ENCODE peak calls at places on chromosomes 2 and 18, in four cellular contexts. One of them, this sample, is unnamed.

GRCh38 chr2:13578547-13578946 is 861.8 kb downstream of the TRIB2 start:
- DNase-seq in Ammon's horn: no peak
- DNase-seq in T-cell: no peak
- DNase-seq in OCI-LY7: no peak
- DNase-seq in this sample: no peak

GRCh38 chr18:8654482-8655451 is 45.5 kb downstream of the RAB12 start:
- DNase-seq in OCI-LY7: peak
- DNase-seq in T-cell: no peak
- DNase-seq in Ammon's horn: no peak
- DNase-seq in this sample: no peak

GRCh38 chr2:177726853-177727465 is 334.4 kb downstream of the AGPS start:
- DNase-seq in Ammon's horn: no peak
- DNase-seq in T-cell: no peak
- DNase-seq in OCI-LY7: no peak
- DNase-seq in this sample: no peak

GRCh38 chr2:233542507-233542906 is 24.1 kb downstream of the USP40 start:
- DNase-seq in T-cell: no peak
- DNase-seq in Ammon's horn: no peak
- DNase-seq in OCI-LY7: no peak
- DNase-seq in this sample: no peak

GRCh38 chr2:6780765-6781274 is 84.9 kb downstream of the CMPK2 start:
- DNase-seq in Ammon's horn: peak
- DNase-seq in T-cell: no peak
- DNase-seq in OCI-LY7: peak
- DNase-seq in this sample: peak

GRCh38 chr2:188346059-188346458 is 54.4 kb downstream of the GULP1 start:
- DNase-seq in T-cell: no peak
- DNase-seq in OCI-LY7: no peak
- DNase-seq in Ammon's horn: no peak
- DNase-seq in this sample: no peak

GRCh38 chr2:222319576-222320440 is 21.0 kb upstream of the PAX3 start:
- DNase-seq in T-cell: no peak
- DNase-seq in Ammon's horn: peak
- DNase-seq in OCI-LY7: peak
- DNase-seq in this sample: no peak

GRCh38 chr2:119106301-119106897 is 52.2 kb downstream of the C1QL2 start:
- DNase-seq in Ammon's horn: peak
- DNase-seq in T-cell: no peak
- DNase-seq in OCI-LY7: peak
- DNase-seq in this sample: no peak

GRCh38 chr2:229728360-229728759 is 14.0 kb upstream of the DNER start:
- DNase-seq in Ammon's horn: no peak
- DNase-seq in OCI-LY7: no peak
- DNase-seq in T-cell: no peak
- DNase-seq in this sample: no peak

GRCh38 chr2:28325567-28326468 is 66.8 kb upstream of the FOSL2 start:
- DNase-seq in OCI-LY7: no peak
- DNase-seq in Ammon's horn: no peak
- DNase-seq in T-cell: no peak
- DNase-seq in this sample: no peak

GRCh38 chr18:22179174-22179573 is 9.8 kb downstream of the GATA6 start:
- DNase-seq in Ammon's horn: no peak
- DNase-seq in T-cell: no peak
- DNase-seq in OCI-LY7: no peak
- DNase-seq in this sample: no peak

GRCh38 chr2:238449909-238450417 is 23.2 kb downstream of the ASB1 start:
- DNase-seq in OCI-LY7: no peak
- DNase-seq in T-cell: no peak
- DNase-seq in Ammon's horn: peak
- DNase-seq in this sample: no peak

GRCh38 chr18:63963610-63964256 is 6.1 kb upstream of the SERPINB8 start:
- DNase-seq in T-cell: no peak
- DNase-seq in OCI-LY7: peak
- DNase-seq in Ammon's horn: peak
- DNase-seq in this sample: peak

GRCh38 chr2:75844651-75845050 is 133.9 kb upstream of the GCFC2 start:
- DNase-seq in OCI-LY7: no peak
- DNase-seq in T-cell: no peak
- DNase-seq in Ammon's horn: no peak
- DNase-seq in this sample: no peak

GRCh38 chr18:23668731-23669130 is 6.0 kb upstream of the ANKRD29 start:
- DNase-seq in OCI-LY7: no peak
- DNase-seq in T-cell: no peak
- DNase-seq in Ammon's horn: no peak
- DNase-seq in this sample: no peak

GRCh38 chr2:229043681-229044080 is 227.4 kb downstream of the PID1 start:
- DNase-seq in T-cell: no peak
- DNase-seq in Ammon's horn: no peak
- DNase-seq in OCI-LY7: no peak
- DNase-seq in this sample: no peak

This sample was measured in KG1.